ENCODE peak calls at places on chromosomes 3 and 15, in six cellular contexts. V is mesenchymal stem cell, B is colonic mucosa, W is neural progenitor cell, M is H1, H is mammary epithelial cell. P is an unnamed sample.

GRCh38 chr3:110738531-110738930 is 333.1 kb upstream of the NECTIN3 start:
- DNase-seq in W (no peak), B (no peak), H (peak), V (peak), M (no peak), P (no peak)

GRCh38 chr3:117553461-117553860 is 843.9 kb downstream of the TUSC7 start:
- DNase-seq in B (no peak), M (no peak), W (no peak), V (peak), H (no peak), P (no peak)

GRCh38 chr3:145698749-145699148 is 462.2 kb downstream of the PLOD2 start:
- DNase-seq in W (no peak), H (no peak), V (no peak), M (no peak), B (no peak), P (no peak)

GRCh38 chr3:5063724-5064123 is 58.4 kb upstream of the ARL8B start:
- DNase-seq in H (no peak), V (no peak), M (no peak), B (no peak), W (no peak), P (no peak)

GRCh38 chr3:151468284-151468917 is 7.5 kb upstream of the IGSF10 start:
- DNase-seq in V (peak), W (peak), H (peak), B (peak), M (peak), P (peak)

GRCh38 chr3:57816471-57817105 is 60.5 kb downstream of the SLMAP start:
- DNase-seq in B (no peak), H (no peak), V (no peak), M (no peak), W (no peak), P (no peak)

GRCh38 chr3:197501496-197501878 is 54.3 kb downstream of the BDH1 start:
- DNase-seq in M (no peak), B (peak), W (no peak), H (no peak), V (no peak), P (no peak)

GRCh38 chr15:74396445-74397238 is 29.2 kb upstream of the CYP11A1 start:
- DNase-seq in H (peak), B (no peak), V (no peak), M (no peak), W (no peak), P (peak)

GRCh38 chr15:64938192-64938591 is 26.5 kb downstream of the ANKDD1A start:
- DNase-seq in V (no peak), M (no peak), B (no peak), W (no peak), H (peak), P (peak)

GRCh38 chr3:47273564-47273963 is 9.0 kb downstream of the KIF9 start:
- DNase-seq in B (no peak), H (no peak), V (no peak), M (no peak), W (no peak), P (no peak)

DNA sequence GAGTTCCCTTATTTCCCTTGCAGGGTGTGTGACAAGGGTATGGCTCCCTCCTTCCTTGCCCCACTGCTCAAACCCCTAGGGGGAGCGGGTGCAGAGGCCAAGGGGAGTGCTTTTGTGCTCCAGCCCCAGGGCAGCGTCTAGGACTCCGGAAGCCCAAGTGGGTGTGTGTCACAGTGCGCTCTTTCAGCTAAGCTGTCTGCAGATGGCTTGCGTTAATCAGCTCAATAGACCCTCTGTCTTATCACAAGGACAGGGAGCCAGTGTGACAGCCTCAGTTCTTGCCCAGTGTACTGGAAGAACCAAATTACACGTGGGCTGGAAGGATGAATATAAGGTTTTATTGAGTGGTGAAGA is 523.5 kb upstream of the LMCD1 start:
- DNase-seq in V (no peak), B (no peak), W (peak), H (no peak), M (no peak), P (no peak)
- H3K4me3 ChIP-seq in V (no peak), B (no peak), W (no peak), H (no peak), M (no peak), P (no peak)

GRCh38 chr15:43828061-43828657 is 1.4 kb downstream of the WDR76 start:
- DNase-seq in B (no peak), M (no peak), H (no peak), V (peak), W (peak), P (no peak)
- H3K9ac ChIP-seq in B (no peak), M (no peak), H (peak), V (peak), W (no peak), P (peak)

GRCh38 chr3:193791041-193792032 is 198.3 kb downstream of the OPA1 start:
- DNase-seq in M (no peak), B (no peak), H (no peak), W (no peak), V (no peak), P (no peak)
- H3K4me3 ChIP-seq in M (no peak), B (no peak), H (no peak), W (no peak), V (no peak), P (no peak)

DNA sequence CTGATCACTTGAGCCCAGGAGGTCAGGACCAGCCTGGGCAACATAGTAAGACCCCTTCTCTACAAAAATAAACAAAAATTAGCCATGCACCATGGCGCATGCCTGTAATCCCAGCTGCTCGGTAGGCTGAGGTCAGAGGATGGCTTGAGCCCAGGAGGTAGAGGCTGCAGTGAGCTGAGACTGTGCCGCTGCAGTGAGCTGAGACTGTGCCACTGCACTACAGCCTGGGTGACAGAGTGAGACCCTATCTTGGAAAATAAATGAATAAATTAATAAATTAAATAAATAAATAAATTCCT is 10.8 kb downstream of the SHISA5 start:
- DNase-seq in V (no peak), W (no peak), H (no peak), M (no peak), B (no peak), P (no peak)
- H3K9ac ChIP-seq in V (peak), W (no peak), H (no peak), M (no peak), B (no peak), P (no peak)

GRCh38 chr3:37241880-37242279 is 67.5 kb upstream of the LRRFIP2 start:
- DNase-seq in V (no peak), B (no peak), W (no peak), M (no peak), H (no peak), P (no peak)
- H3K4me3 ChIP-seq in V (no peak), B (no peak), W (no peak), M (no peak), H (no peak), P (peak)

GRCh38 chr15:83285979-83286553 is 1.6 kb upstream of the BNC1 start:
- DNase-seq in H (peak), W (no peak), V (peak), B (no peak), M (no peak), P (no peak)
- H3K9ac ChIP-seq in H (no peak), W (no peak), V (peak), B (no peak), M (no peak), P (no peak)